ENCODE peak calls at places on chromosomes 2 and 18, in seven cellular contexts. E is fibroblast of lung, O is hepatocyte, C is esophagus muscularis mucosa, Y is WERI-Rb-1, Z is AG09309, B is fibroblast of the aortic adventitia. T is an unnamed sample.

GRCh38 chr18:36335476-36336279 is 38.2 kb downstream of the FHOD3 start:
- DNase-seq in E (no peak), O (no peak), C (peak; percentile 91), Y (no peak), Z (peak; percentile 42), B (no peak), T (no peak)

GRCh38 chr18:74989134-74989533 is 219.8 kb downstream of the PTGR3 start:
- DNase-seq in E (no peak), O (no peak), C (no peak), Y (no peak), Z (no peak), B (no peak), T (no peak)

GRCh38 chr2:72864500-72864899 is 22.7 kb upstream of the SPR start:
- DNase-seq in E (peak; percentile 27), O (no peak), C (no peak), Y (no peak), Z (no peak), B (peak; percentile 65), T (no peak)

GRCh38 chr2:63058742-63059433 is 8.3 kb downstream of the OTX1 start:
- DNase-seq in E (no peak), O (peak; percentile 28), C (no peak), Y (peak; percentile 46), Z (no peak), B (no peak), T (no peak)

GRCh38 chr2:173997269-173997668 is 32.1 kb upstream of the SP3 start:
- DNase-seq in E (peak; percentile 82), O (no peak), C (peak; percentile 94), Y (no peak), Z (no peak), B (peak; percentile 68), T (no peak)

GRCh38 chr18:58454406-58455061 is 174.4 kb downstream of the ALPK2 start:
- DNase-seq in E (no peak), O (no peak), C (no peak), Y (no peak), Z (no peak), B (no peak), T (no peak)

GRCh38 chr2:212752730-212753351 is 214.2 kb upstream of the ERBB4 start:
- DNase-seq in E (no peak), O (no peak), C (no peak), Y (no peak), Z (no peak), B (no peak), T (no peak)

GRCh38 chr2:201194097-201194496 is 11.2 kb downstream of the CASP10 start:
- DNase-seq in E (no peak), O (no peak), C (no peak), Y (no peak), Z (no peak), B (no peak), T (no peak)

GRCh38 chr2:119311371-119311770 is 55.3 kb downstream of the C2orf76 start:
- DNase-seq in E (no peak), O (no peak), C (no peak), Y (no peak), Z (no peak), B (no peak), T (no peak)

GRCh38 chr18:73891572-73892421 is 255.8 kb downstream of the FBXO15 start:
- DNase-seq in E (no peak), O (peak; percentile 15), C (peak; percentile 90), Y (peak; percentile 47), Z (no peak), B (no peak), T (no peak)

GRCh38 chr2:51028829-51029228 is 3.1 kb downstream of the NRXN1 start:
- DNase-seq in E (peak; percentile 3), O (peak; percentile 23), C (no peak), Y (no peak), Z (no peak), B (no peak), T (no peak)

GRCh38 chr2:212797484-212798205 is 259.0 kb upstream of the ERBB4 start:
- DNase-seq in E (peak; percentile 18), O (no peak), C (no peak), Y (no peak), Z (no peak), B (peak; percentile 69), T (peak; percentile 14)

GRCh38 chr18:13371689-13372404 is 153.3 kb downstream of the LDLRAD4 start:
- DNase-seq in E (no peak), O (no peak), C (peak; percentile 53), Y (no peak), Z (no peak), B (no peak), T (no peak)

GRCh38 chr2:205267323-205267722 is 415.0 kb upstream of the NRP2 start:
- DNase-seq in E (no peak), O (no peak), C (no peak), Y (no peak), Z (no peak), B (no peak), T (no peak)
- TF ChIP-seq CTCF in E (no peak), O (no peak), C (no peak), Y (no peak), Z (no peak), B (no peak), T (no peak)

DNA sequence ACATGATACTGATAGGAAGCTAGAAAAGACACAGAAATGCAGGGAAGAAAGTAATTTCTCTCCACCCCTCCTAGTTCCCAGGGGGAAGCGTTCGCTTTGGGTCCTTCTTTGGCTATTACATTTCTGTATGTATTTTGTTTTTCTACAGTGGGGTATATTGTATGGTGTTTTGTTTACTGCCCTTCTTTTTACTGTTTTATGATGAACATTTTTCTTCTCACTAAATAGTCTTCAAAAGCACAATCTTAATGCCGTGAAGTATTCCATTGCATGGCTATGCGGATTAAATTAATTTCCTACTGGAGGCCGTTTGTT is 354 bp upstream of the TMBIM1 start:
- DNase-seq in E (no peak), O (no peak), C (no peak), Y (no peak), Z (no peak), B (no peak), T (no peak)
- H3K4me3 ChIP-seq in E (peak overlapping the region; percentile 96), O (peak overlapping the region; percentile 1), C (peak overlapping the region; percentile 97), Y (no peak overlapping the region), Z (no peak overlapping the region), B (peak overlapping the region; percentile 58), T (peak overlapping the region; percentile 48)

DNA sequence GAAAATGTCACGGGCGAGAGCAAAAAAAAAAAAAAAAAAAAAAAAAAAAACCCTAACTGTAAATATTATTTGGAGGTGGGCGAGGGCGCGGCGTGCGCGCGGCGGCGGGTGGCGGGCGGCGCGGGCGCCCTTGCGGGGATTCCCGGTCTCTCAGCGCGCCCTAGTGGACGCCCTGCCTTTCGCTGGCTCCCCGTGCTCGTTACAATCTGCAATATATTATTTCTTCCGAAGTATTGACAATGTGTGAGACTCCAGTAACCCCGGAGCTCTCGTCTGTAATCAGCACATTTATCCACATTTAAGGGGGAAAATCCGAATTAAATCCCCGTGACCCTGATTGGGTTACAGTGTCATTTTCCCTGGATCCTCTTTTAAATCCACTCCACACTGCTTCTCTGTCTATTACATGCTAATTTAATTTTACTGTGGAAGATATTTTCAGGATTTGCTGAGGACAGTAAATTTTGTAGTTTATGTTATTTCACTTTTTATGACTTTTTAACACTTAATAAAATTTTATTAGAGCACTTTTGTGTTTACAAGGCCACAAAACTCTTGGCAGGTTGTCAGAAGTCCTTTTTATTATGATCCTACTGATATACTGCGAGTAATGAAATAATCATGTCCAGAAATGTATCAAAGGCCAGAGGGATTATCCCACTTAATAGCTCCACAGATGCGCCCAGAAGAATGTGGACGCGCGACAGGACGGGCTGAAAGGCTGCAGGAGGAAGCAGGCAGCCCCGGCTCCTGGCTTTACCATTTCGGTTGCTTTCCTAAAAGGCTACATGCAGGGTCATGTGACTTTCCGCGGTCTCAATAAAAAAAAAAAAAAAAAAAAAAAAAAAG is 369.1 kb downstream of the MTX2 start:
- DNase-seq in E (peak; percentile 50), O (peak; percentile 84), C (no peak), Y (peak; percentile 44), Z (no peak), B (peak; percentile 58), T (no peak)
- TF ChIP-seq CTCF in E (peak; percentile 62), O (peak; percentile 76), C (peak; percentile 73), Y (peak; percentile 68), Z (peak; percentile 65), B (peak; percentile 65), T (peak; percentile 67)

GRCh38 chr2:161159829-161160225 is 401 bp upstream of the TANK start:
- DNase-seq in E (no peak), O (no peak), C (no peak), Y (no peak), Z (no peak), B (no peak), T (no peak)
- H3K4me3 ChIP-seq in E (peak overlapping the region; percentile 89), O (peak overlapping the region; percentile 1), C (peak overlapping the region; percentile 75), Y (peak overlapping the region; percentile 50), Z (peak overlapping the region; percentile 97), B (peak overlapping the region; percentile 95), T (peak overlapping the region; percentile 85)

GRCh38 chr2:43104763-43105162 is 121.6 kb downstream of the ZFP36L2 start:
- DNase-seq in E (no peak), O (no peak), C (no peak), Y (no peak), Z (no peak), B (no peak), T (no peak)
- TF ChIP-seq CTCF in E (no peak), O (no peak), C (no peak), Y (peak; percentile 30), Z (no peak), B (no peak), T (no peak)

GRCh38 chr2:120735750-120736170 is at the start of gene GLI2:
- DNase-seq in E (peak; percentile 91), O (peak; percentile 92), C (peak; percentile 93), Y (peak; percentile 72), Z (peak; percentile 57), B (peak; percentile 89), T (no peak)
- H3K4me3 ChIP-seq in E (peak within 1 kb of the TSS; percentile 75), O (peak within 1 kb of the TSS; percentile 52), C (peak within 1 kb of the TSS; percentile 81), Y (peak within 1 kb of the TSS; percentile 42), Z (peak within 1 kb of the TSS; percentile 78), B (peak within 1 kb of the TSS; percentile 82), T (peak within 1 kb of the TSS; percentile 88)

DNA sequence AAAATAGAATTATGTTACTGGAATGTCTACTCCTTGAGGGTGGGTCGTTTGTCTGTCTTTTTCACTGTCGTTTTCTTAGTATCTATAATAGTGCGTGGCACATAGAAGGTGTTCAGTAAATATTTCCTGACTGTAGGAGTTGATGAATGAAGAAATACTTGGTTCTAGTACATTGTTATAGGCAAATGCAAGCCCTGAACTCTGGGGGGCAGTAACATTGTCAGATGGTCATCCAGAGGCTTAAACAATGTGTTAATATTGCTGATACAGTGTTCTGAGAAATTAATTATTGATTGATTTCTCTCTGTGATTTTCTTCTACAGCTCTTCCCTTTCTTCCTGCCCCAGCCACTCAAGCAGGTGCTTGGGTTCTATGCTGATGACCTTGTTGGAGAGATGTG is 24.4 kb upstream of the THOC1 start:
- DNase-seq in E (no peak), O (no peak), C (no peak), Y (peak; percentile 11), Z (no peak), B (peak; percentile 19), T (no peak)
- TF ChIP-seq CTCF in E (peak; percentile 18), O (no peak), C (no peak), Y (peak; percentile 15), Z (peak; percentile 35), B (peak; percentile 36), T (peak; percentile 29)